ENCODE peak calls at places on chromosomes 2 and 18, in five cellular contexts. B, F, V, O and H are unnamed samples.

GRCh38 chr2:171404719-171405118 is 29.1 kb downstream of the METTL8 start:
- DNase-seq in B (no peak), F (no peak), V (no peak), O (no peak), H (no peak)

GRCh38 chr2:186641132-186641806 is 51.4 kb downstream of the ITGAV start:
- DNase-seq in B (no peak), F (no peak), V (no peak), O (no peak), H (no peak)

GRCh38 chr2:71927757-71928715 is 219.6 kb downstream of the CYP26B1 start:
- DNase-seq in B (no peak), F (no peak), V (no peak), O (no peak), H (no peak)

GRCh38 chr18:47215554-47216138 is 35.8 kb downstream of the SKOR2 start:
- DNase-seq in B (peak; percentile 6), F (no peak), V (no peak), O (no peak), H (peak; percentile 26)

GRCh38 chr2:64582774-64583340 is 58.7 kb downstream of the AFTPH start:
- DNase-seq in B (no peak), F (no peak), V (peak; percentile 56), O (no peak), H (peak; percentile 5)

GRCh38 chr2:27442981-27443323 is 771 bp downstream of the KRTCAP3 start:
- DNase-seq in B (no peak), F (no peak), V (no peak), O (no peak), H (no peak)

GRCh38 chr2:143553261-143553660 is 424.0 kb downstream of the ARHGAP15 start:
- DNase-seq in B (no peak), F (no peak), V (no peak), O (no peak), H (no peak)

GRCh38 chr2:233240897-233241296 is 10.6 kb upstream of the ATG16L1 start:
- DNase-seq in B (no peak), F (no peak), V (peak; percentile 56), O (no peak), H (peak; percentile 77)

GRCh38 chr2:149166958-149167810 is 128.7 kb downstream of the LYPD6B start:
- DNase-seq in B (no peak), F (no peak), V (peak; percentile 8), O (no peak), H (peak; percentile 38)

GRCh38 chr2:126650994-126651393 is 5.0 kb upstream of the GYPC start:
- DNase-seq in B (no peak), F (no peak), V (no peak), O (no peak), H (no peak)

GRCh38 chr18:36532394-36532793 is 234.9 kb downstream of the FHOD3 start:
- DNase-seq in B (no peak), F (no peak), V (no peak), O (no peak), H (no peak)

GRCh38 chr2:47232738-47233415 is 77.8 kb upstream of the STPG4 start:
- DNase-seq in B (no peak), F (no peak), V (no peak), O (peak; percentile 53), H (no peak)

GRCh38 chr2:198098918-198099317 is 294.5 kb downstream of the PLCL1 start:
- DNase-seq in B (no peak), F (no peak), V (no peak), O (no peak), H (no peak)

GRCh38 chr2:239519921-239520585 is 119.2 kb upstream of the HDAC4 start:
- DNase-seq in B (no peak), F (no peak), V (no peak), O (no peak), H (no peak)

GRCh38 chr2:212905640-212906201 is 245.7 kb downstream of the IKZF2 start:
- DNase-seq in B (no peak), F (no peak), V (no peak), O (no peak), H (no peak)

GRCh38 chr18:11178951-11179549 is 29.7 kb upstream of the PIEZO2 start:
- DNase-seq in B (no peak), F (no peak), V (no peak), O (peak; percentile 94), H (no peak)

GRCh38 chr18:50805732-50806131 is 14.1 kb downstream of the MRO start:
- DNase-seq in B (no peak), F (no peak), V (no peak), O (no peak), H (no peak)

GRCh38 chr2:110107092-110108079 is 8.2 kb downstream of the MALL start:
- DNase-seq in B (no peak), F (no peak), V (no peak), O (no peak), H (no peak)

GRCh38 chr2:207492461-207492860 is 37.3 kb upstream of the CREB1 start:
- DNase-seq in B (no peak), F (no peak), V (no peak), O (no peak), H (no peak)

GRCh38 chr2:55090702-55091101 is 40.5 kb upstream of the RTN4 start:
- DNase-seq in B (no peak), F (no peak), V (no peak), O (no peak), H (no peak)

GRCh38 chr18:52216104-52216503 is 123.9 kb upstream of the DCC start:
- DNase-seq in B (no peak), F (no peak), V (no peak), O (no peak), H (no peak)

GRCh38 chr2:240917009-240917683 is 11.0 kb downstream of the CROCC2 start:
- DNase-seq in B (no peak), F (no peak), V (no peak), O (peak; percentile 66), H (no peak)

GRCh38 chr2:152962446-152962845 is 244.0 kb downstream of the ARL6IP6 start:
- DNase-seq in B (no peak), F (no peak), V (no peak), O (no peak), H (no peak)

GRCh38 chr2:636649-637405 is 40.4 kb downstream of the TMEM18 start:
- DNase-seq in B (peak; percentile 45), F (no peak), V (peak; percentile 39), O (peak; percentile 82), H (peak; percentile 42)

GRCh38 chr18:23353459-23353858 is 99.6 kb upstream of the RIOK3 start:
- DNase-seq in B (no peak), F (no peak), V (no peak), O (no peak), H (no peak)

GRCh38 chr2:11248-11941 is 34.9 kb downstream of the FAM110C start:
- DNase-seq in B (no peak), F (no peak), V (peak; percentile 29), O (peak; percentile 73), H (peak; percentile 50)